ENCODE peak calls at places on chromosomes 11 and 22, in ten cellular contexts. V, D, Y, K, Z, U, P, O, L and W are unnamed samples.

GRCh38 chr22:19039448-19039780 is 82.8 kb downstream of the DGCR2 start:
- DNase-seq in V (no peak), D (no peak), Y (no peak), K (no peak), Z (no peak), U (no peak), P (no peak), O (no peak), L (no peak), W (no peak)

GRCh38 chr22:39721456-39722325 is 151.1 kb downstream of the CACNA1I start:
- DNase-seq in V (no peak), D (no peak), Y (no peak), K (no peak), Z (no peak), U (no peak), P (no peak), O (no peak), L (no peak), W (no peak)

GRCh38 chr11:64998141-64998540 is 1.4 kb upstream of the BATF2 start:
- DNase-seq in V (no peak), D (no peak), Y (no peak), K (no peak), Z (no peak), U (no peak), P (no peak), O (no peak), L (no peak), W (peak)

GRCh38 chr22:39098026-39098425 is 982 bp downstream of the APOBEC3H start:
- DNase-seq in V (no peak), D (no peak), Y (no peak), K (no peak), Z (no peak), U (no peak), P (peak), O (no peak), L (no peak), W (no peak)

GRCh38 chr11:69497221-69497787 is 15.8 kb downstream of the LINC01488 start:
- DNase-seq in V (no peak), D (peak), Y (no peak), K (peak), Z (peak), U (no peak), P (no peak), O (no peak), L (no peak), W (no peak)

GRCh38 chr22:27262371-27262770 is 539.2 kb downstream of the MN1 start:
- DNase-seq in V (no peak), D (no peak), Y (no peak), K (no peak), Z (no peak), U (no peak), P (no peak), O (no peak), L (no peak), W (no peak)

GRCh38 chr11:14775897-14776296 is 116.1 kb downstream of the CYP2R1 start:
- DNase-seq in V (no peak), D (no peak), Y (no peak), K (no peak), Z (no peak), U (no peak), P (no peak), O (no peak), L (no peak), W (no peak)

GRCh38 chr11:23079382-23079813 is 219.1 kb upstream of the CCDC179 start:
- DNase-seq in V (no peak), D (no peak), Y (no peak), K (peak), Z (no peak), U (no peak), P (no peak), O (no peak), L (no peak), W (no peak)

GRCh38 chr11:114166897-114167323 is 107.4 kb downstream of the ZBTB16 start:
- DNase-seq in V (no peak), D (peak), Y (no peak), K (peak), Z (peak), U (peak), P (no peak), O (no peak), L (no peak), W (no peak)

GRCh38 chr11:72828081-72828567 is 13.9 kb downstream of the ATG16L2 start:
- DNase-seq in V (no peak), D (peak), Y (no peak), K (peak), Z (no peak), U (no peak), P (no peak), O (no peak), L (no peak), W (no peak)

GRCh38 chr11:294795-295194 is 4.5 kb downstream of the IFITM5 start:
- DNase-seq in V (no peak), D (no peak), Y (no peak), K (no peak), Z (no peak), U (no peak), P (no peak), O (no peak), L (no peak), W (no peak)

GRCh38 chr22:27668828-27669797 is 132.4 kb downstream of the MN1 start:
- DNase-seq in V (no peak), D (peak), Y (no peak), K (peak), Z (no peak), U (no peak), P (no peak), O (no peak), L (peak), W (peak)

GRCh38 chr11:10476342-10476741 is 21.3 kb downstream of the AMPD3 start:
- DNase-seq in V (no peak), D (no peak), Y (no peak), K (no peak), Z (no peak), U (no peak), P (no peak), O (no peak), L (no peak), W (no peak)

GRCh38 chr11:118224512-118225180 is at the start of gene JAML:
- DNase-seq in V (peak), D (no peak), Y (peak), K (no peak), Z (no peak), U (peak), P (no peak), O (no peak), L (peak), W (no peak)

GRCh38 chr22:48277868-48278581 is 1515.6 kb downstream of the TBC1D22A start:
- DNase-seq in V (no peak), D (no peak), Y (no peak), K (no peak), Z (no peak), U (no peak), P (no peak), O (no peak), L (no peak), W (no peak)

GRCh38 chr22:31579835-31580242 is 82.2 kb downstream of the PISD start:
- DNase-seq in V (no peak), D (no peak), Y (no peak), K (no peak), Z (no peak), U (no peak), P (no peak), O (no peak), L (no peak), W (no peak)

GRCh38 chr11:19905280-19905853 is 192.7 kb downstream of the NAV2 start:
- DNase-seq in V (no peak), D (peak), Y (no peak), K (peak), Z (peak), U (no peak), P (peak), O (no peak), L (no peak), W (peak)